ENCODE peak calls at places on chromosome 20, in eight cellular contexts. G, X, R, Q, T, P, A and H are unnamed samples.

GRCh38 chr20:45408646-45409213 is 641 bp downstream of the DBNDD2 start:
- DNase-seq in P (peak; percentile 60), T (no peak), R (no peak), Q (no peak), X (no peak), G (no peak), A (no peak), H (no peak)

GRCh38 chr20:62804632-62805364 is at the start of gene OGFR:
- DNase-seq in R (peak; percentile 83), P (peak; percentile 82), A (peak; percentile 58), Q (peak; percentile 71), G (peak; percentile 72), T (peak; percentile 53), X (peak; percentile 85), H (no peak)

GRCh38 chr20:24488064-24488799 is 18.8 kb downstream of the SYNDIG1 start:
- DNase-seq in P (no peak), A (no peak), X (no peak), G (no peak), T (no peak), Q (no peak), R (no peak), H (no peak)

GRCh38 chr20:8757146-8757545 is 311.7 kb upstream of the PLCB4 start:
- DNase-seq in X (no peak), P (no peak), A (peak; percentile 71), Q (no peak), T (no peak), R (no peak), G (no peak), H (no peak)

GRCh38 chr20:2521369-2522305 is 12.9 kb upstream of the ZNF343 start:
- DNase-seq in A (peak; percentile 63), R (peak; percentile 80), T (no peak), X (no peak), G (peak; percentile 41), Q (peak; percentile 35), P (no peak), H (peak; percentile 56)

GRCh38 chr20:62367136-62367482 is at the start of gene LAMA5:
- DNase-seq in G (no peak), Q (no peak), T (no peak), P (peak; percentile 67), R (peak; percentile 89), A (peak; percentile 34), X (peak; percentile 84), H (peak; percentile 40)

GRCh38 chr20:64105846-64106434 is 1.4 kb downstream of the NPBWR2 start:
- DNase-seq in P (peak; percentile 41), T (no peak), G (no peak), A (no peak), X (no peak), Q (no peak), R (peak; percentile 36), H (no peak)

GRCh38 chr20:24823176-24823575 is 125.9 kb upstream of the CST7 start:
- DNase-seq in Q (no peak), T (no peak), P (no peak), R (peak; percentile 16), G (no peak), X (peak; percentile 26), A (no peak), H (no peak)

GRCh38 chr20:3046677-3047462 is 1.0 kb downstream of the MRPS26 start:
- DNase-seq in T (peak; percentile 41), X (no peak), A (peak; percentile 13), P (peak; percentile 50), G (no peak), Q (no peak), R (peak; percentile 81), H (peak; percentile 22)

GRCh38 chr20:11108102-11108842 is 434.5 kb upstream of the JAG1 start:
- DNase-seq in T (no peak), R (peak; percentile 68), Q (no peak), A (peak; percentile 66), X (no peak), G (no peak), P (peak; percentile 41), H (no peak)

GRCh38 chr20:14948416-14948815 is 611.0 kb upstream of the FLRT3 start:
- DNase-seq in R (no peak), T (no peak), Q (no peak), P (no peak), G (no peak), X (no peak), A (no peak), H (no peak)

GRCh38 chr20:4898845-4899244 is 102.5 kb downstream of the SLC23A2 start:
- DNase-seq in T (no peak), A (no peak), P (no peak), X (no peak), R (no peak), Q (no peak), G (no peak), H (no peak)

GRCh38 chr20:12557224-12557623 is 451.5 kb upstream of the SPTLC3 start:
- DNase-seq in Q (no peak), X (no peak), R (no peak), T (no peak), P (no peak), A (no peak), G (no peak), H (no peak)

GRCh38 chr20:39052676-39053075 is 90.5 kb downstream of the DHX35 start:
- DNase-seq in Q (no peak), R (no peak), X (no peak), G (no peak), P (no peak), T (no peak), A (no peak), H (no peak)

GRCh38 chr20:24675651-24676352 is 206.4 kb downstream of the SYNDIG1 start:
- DNase-seq in T (no peak), P (no peak), G (no peak), A (no peak), X (peak; percentile 57), Q (no peak), R (no peak), H (no peak)

GRCh38 chr20:5482791-5483190 is 166.0 kb upstream of the PROKR2 start:
- DNase-seq in G (no peak), R (peak; percentile 5), X (no peak), T (no peak), Q (no peak), P (no peak), A (peak; percentile 56), H (no peak)

GRCh38 chr20:35077341-35077740 is 15.3 kb downstream of the TRPC4AP start:
- DNase-seq in R (no peak), T (no peak), P (no peak), G (no peak), A (no peak), X (no peak), Q (no peak), H (no peak)

GRCh38 chr20:11686900-11687543 is 230.7 kb upstream of the BTBD3 start:
- DNase-seq in X (peak; percentile 65), A (peak; percentile 33), P (no peak), R (peak; percentile 69), T (no peak), Q (no peak), G (no peak), H (no peak)

GRCh38 chr20:2729791-2730190 is 37.2 kb downstream of the EBF4 start:
- DNase-seq in Q (no peak), G (no peak), X (no peak), P (no peak), R (no peak), A (peak; percentile 53), T (no peak), H (no peak)

GRCh38 chr20:53735536-53736050 is 142.0 kb upstream of the ZNF217 start:
- DNase-seq in Q (no peak), T (no peak), R (no peak), X (no peak), P (no peak), A (peak; percentile 93), G (no peak), H (peak; percentile 61)

GRCh38 chr20:3277686-3278465 is 38.9 kb upstream of the SLC4A11 start:
- DNase-seq in R (no peak), X (no peak), T (no peak), Q (no peak), G (no peak), A (no peak), P (no peak), H (no peak)

DNA sequence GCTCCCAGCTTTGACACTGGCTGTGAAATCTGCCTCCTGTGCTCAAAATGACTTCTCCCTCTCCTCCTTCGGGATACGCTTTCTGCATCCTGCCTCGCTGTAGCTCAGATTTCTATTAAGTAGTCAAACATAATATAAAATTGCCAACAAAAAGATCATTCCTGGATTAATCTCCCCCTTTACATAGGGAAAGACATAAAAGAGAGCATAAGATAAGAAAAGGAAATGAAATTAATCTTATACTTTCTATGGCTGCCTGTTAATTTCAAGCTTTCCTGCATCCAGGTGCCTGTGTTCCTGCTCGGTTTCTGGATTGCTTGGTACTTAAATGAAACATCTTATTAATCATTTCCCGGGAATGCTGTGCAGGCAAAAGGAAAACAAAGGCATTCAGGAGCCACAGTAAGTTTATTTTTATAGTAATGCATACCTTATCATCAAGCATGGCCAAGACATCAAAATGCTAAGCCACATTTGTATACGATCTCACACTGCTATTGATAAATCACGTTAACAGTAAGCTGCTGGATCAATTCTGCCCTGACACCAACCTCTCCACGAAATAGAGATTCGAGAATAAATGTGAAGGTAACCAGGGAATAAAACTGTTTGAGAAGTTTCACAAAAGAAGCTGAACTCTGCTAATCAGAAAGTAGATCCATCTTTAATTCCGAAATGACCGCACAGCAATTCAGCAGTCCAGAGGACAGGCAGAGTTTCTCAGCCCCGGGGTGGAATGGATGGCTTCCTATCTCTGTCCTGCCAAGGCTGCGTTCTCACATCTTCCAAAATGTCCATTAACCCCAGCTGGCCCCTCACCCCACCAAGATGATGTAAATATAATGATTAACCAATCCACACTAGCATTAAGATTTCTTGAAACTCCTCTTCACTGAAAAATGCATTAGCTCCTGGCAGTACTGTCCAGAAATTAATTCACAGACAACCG is 32.6 kb upstream of the APCDD1L start:
- DNase-seq in A (no peak), T (no peak), X (no peak), P (no peak), G (no peak), Q (no peak), R (peak; percentile 15), H (no peak)
- H3K4me1 ChIP-seq in A (peaks cover 8% of the 10 kb centered on the region), T (no peaks in the 10 kb centered on the region), X (no peaks in the 10 kb centered on the region), P (no peaks in the 10 kb centered on the region), G (no peaks in the 10 kb centered on the region), Q (no peaks in the 10 kb centered on the region), R (peaks cover 15% of the 10 kb centered on the region), H (no peaks in the 10 kb centered on the region)

GRCh38 chr20:32357869-32358631 is at the start of gene ASXL1:
- DNase-seq in T (peak; percentile 97), Q (peak; percentile 93), X (peak; percentile 99), G (peak; percentile 93), P (peak; percentile 99), A (peak; percentile 99), R (peak; percentile 100), H (peak; percentile 100)
- H3K4me1 ChIP-seq in T (no peaks in the 10 kb centered on the region), Q (peaks cover 68% of the 10 kb centered on the region), X (peaks cover 44% of the 10 kb centered on the region), G (peaks cover 42% of the 10 kb centered on the region), P (no peaks in the 10 kb centered on the region), A (peaks cover 19% of the 10 kb centered on the region), R (no peaks in the 10 kb centered on the region), H (peaks cover 18% of the 10 kb centered on the region)

DNA sequence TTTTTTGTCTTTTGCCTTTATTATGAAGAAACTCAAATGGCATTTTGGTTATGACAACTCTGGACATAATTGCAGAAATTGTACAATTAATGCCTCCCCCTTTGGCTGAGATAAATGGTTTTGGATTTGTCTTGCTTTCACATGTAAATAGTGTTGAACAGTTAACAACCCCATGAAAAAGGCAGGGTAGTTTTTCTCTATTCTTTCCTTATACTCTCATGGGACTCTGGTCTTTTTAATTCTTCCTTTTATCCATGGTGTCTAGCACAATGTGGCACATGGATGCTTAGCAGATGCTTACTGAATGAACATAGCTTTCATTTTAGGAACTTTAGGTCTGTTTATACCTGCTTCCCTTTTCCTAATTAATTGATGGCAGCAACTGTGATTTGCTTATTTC is 75.6 kb downstream of the NCOA3 start:
- DNase-seq in A (no peak), G (no peak), Q (no peak), T (no peak), R (no peak), X (no peak), P (no peak), H (peak; percentile 22)
- H3K4me1 ChIP-seq in A (peaks cover 39% of the 10 kb centered on the region), G (peaks cover 65% of the 10 kb centered on the region), Q (peaks cover 37% of the 10 kb centered on the region), T (peaks cover 8% of the 10 kb centered on the region), R (peaks cover 9% of the 10 kb centered on the region), X (peaks cover 64% of the 10 kb centered on the region), P (no peaks in the 10 kb centered on the region), H (peaks cover 40% of the 10 kb centered on the region)

GRCh38 chr20:50270569-50270968 is 79.9 kb downstream of the CEBPB start:
- DNase-seq in Q (no peak), T (peak; percentile 46), P (peak; percentile 79), G (no peak), A (no peak), X (peak; percentile 79), R (no peak), H (no peak)
- H3K4me1 ChIP-seq in Q (no peaks in the 10 kb centered on the region), T (peaks cover 18% of the 10 kb centered on the region), P (no peaks in the 10 kb centered on the region), G (no peaks in the 10 kb centered on the region), A (no peaks in the 10 kb centered on the region), X (peaks cover 47% of the 10 kb centered on the region), R (no peaks in the 10 kb centered on the region), H (peaks cover 5% of the 10 kb centered on the region)